ENCODE peak calls at places on chromosomes 3 and 15, in nine cellular contexts. E is neural progenitor cell; N is ovary; U is uterus; B is H1; T is CD8-positive, alpha-beta T cell; J is naive thymus-derived CD4-positive, alpha-beta T cell; Y is lower lobe of right lung; D is tibial artery. S is an unnamed sample. For H3K36me3 and H3K4me1, the result is how much of the 10 kb centered on the place peaks cover.

GRCh38 chr3:126061301-126062032 is 22.5 kb downstream of the SLC41A3 start:
- DNase-seq in D (no peak), U (no peak), B (no peak), Y (no peak), T (no peak), E (no peak), J (no peak), N (no peak), S (no peak)

GRCh38 chr3:129827765-129828164 is 65.7 kb downstream of the TMCC1 start:
- DNase-seq in Y (peak), U (no peak), J (peak), N (no peak), B (no peak), E (no peak), D (peak), T (peak), S (no peak)

GRCh38 chr15:43256341-43256740 is 10.4 kb downstream of the TGM5 start:
- DNase-seq in N (no peak), Y (no peak), E (no peak), U (no peak), T (no peak), D (no peak), J (no peak), B (no peak), S (no peak)

GRCh38 chr15:54979949-54980348 is 216.8 kb downstream of the RSL24D1 start:
- DNase-seq in Y (no peak), T (no peak), B (no peak), N (no peak), E (no peak), J (no peak), U (no peak), D (no peak), S (no peak)

GRCh38 chr15:100934735-100935134 is 15.6 kb downstream of the LRRK1 start:
- DNase-seq in U (no peak), E (no peak), T (no peak), N (no peak), D (no peak), Y (no peak), J (no peak), B (peak), S (no peak)

GRCh38 chr3:69568458-69568857 is 170.8 kb upstream of the MITF start:
- DNase-seq in E (no peak), B (no peak), J (no peak), T (no peak), D (no peak), N (no peak), U (no peak), Y (no peak), S (no peak)

GRCh38 chr3:41117398-41117870 is 81.9 kb upstream of the CTNNB1 start:
- DNase-seq in B (no peak), Y (peak), D (peak), T (peak), N (peak), J (peak), E (peak), U (peak), S (no peak)

GRCh38 chr15:67033521-67033920 is 31.9 kb upstream of the SMAD3 start:
- DNase-seq in B (peak), T (peak), J (peak), D (no peak), E (peak), U (no peak), Y (no peak), N (peak), S (no peak)

GRCh38 chr15:90001683-90002427 is 731 bp downstream of the ZNF710 start:
- DNase-seq in T (peak), U (peak), J (peak), N (peak), B (peak), D (peak), Y (peak), E (peak), S (no peak)

GRCh38 chr3:143120716-143121239 is 1.2 kb downstream of the CHST2 start:
- DNase-seq in Y (peak), B (peak), D (no peak), T (no peak), N (peak), E (peak), U (no peak), J (peak), S (no peak)

GRCh38 chr15:50906954-50907865 is 1.3 kb upstream of the AP4E1 start:
- DNase-seq in T (peak), E (no peak), J (peak), U (no peak), D (no peak), B (no peak), N (no peak), Y (no peak), S (no peak)

GRCh38 chr3:5264896-5265770 is 77.6 kb downstream of the EDEM1 start:
- DNase-seq in U (no peak), N (no peak), D (no peak), B (no peak), E (no peak), J (no peak), Y (no peak), T (no peak), S (no peak)

GRCh38 chr3:176987901-176988300 is 209.4 kb downstream of the TBL1XR1 start:
- DNase-seq in Y (peak), B (no peak), U (no peak), N (no peak), E (no peak), D (no peak), T (no peak), J (no peak), S (no peak)

GRCh38 chr15:39270221-39270835 is 310.6 kb upstream of the THBS1 start:
- DNase-seq in T (no peak), N (no peak), B (no peak), D (no peak), Y (no peak), J (no peak), E (no peak), U (no peak), S (no peak)

GRCh38 chr3:4983739-4984510 is 4.7 kb downstream of the BHLHE40 start:
- DNase-seq in B (no peak), Y (no peak), D (peak), U (peak), E (peak), N (no peak), J (no peak), T (peak), S (no peak)

GRCh38 chr3:157836022-157836421 is 270.2 kb downstream of the SHOX2 start:
- DNase-seq in U (no peak), N (no peak), J (no peak), D (no peak), Y (no peak), B (no peak), T (no peak), E (no peak), S (no peak)

GRCh38 chr3:157832588-157832987 is 273.6 kb downstream of the SHOX2 start:
- DNase-seq in U (no peak), D (no peak), E (no peak), T (no peak), N (no peak), J (no peak), Y (no peak), B (no peak), S (no peak)

GRCh38 chr3:157837341-157837740 is 268.9 kb downstream of the SHOX2 start:
- DNase-seq in U (no peak), B (no peak), Y (no peak), E (no peak), N (no peak), D (no peak), J (no peak), T (no peak), S (no peak)

GRCh38 chr3:157840513-157840912 is 265.7 kb downstream of the SHOX2 start:
- DNase-seq in Y (no peak), B (no peak), T (no peak), U (no peak), E (no peak), D (no peak), J (no peak), N (no peak), S (no peak)

DNA sequence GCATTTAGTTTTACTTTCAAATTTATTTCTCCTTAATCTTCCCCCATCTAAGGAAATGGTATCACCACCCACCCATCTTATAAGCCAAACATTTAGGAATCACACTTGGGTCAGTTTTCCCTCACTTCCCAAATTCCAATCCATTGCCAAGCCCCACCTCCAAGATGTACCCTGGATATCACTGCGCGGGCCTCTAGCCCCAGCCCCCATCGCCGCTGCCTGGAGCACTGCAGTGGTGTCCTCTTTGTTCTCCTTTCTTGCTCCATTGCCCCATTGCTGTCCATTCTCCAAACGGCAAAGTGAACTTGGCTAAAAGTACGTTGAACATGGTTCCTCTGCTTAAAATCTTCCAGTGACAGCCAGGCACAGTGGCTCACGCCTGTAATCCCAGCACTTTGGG is 267.8 kb downstream of the SHOX2 start:
- DNase-seq in U (no peak), E (no peak), B (no peak), D (no peak), N (no peak), Y (no peak), T (no peak), J (no peak), S (no peak)
- H3K36me3 ChIP-seq in U (under half), E (under half), B (under half), D (under half), N (under half), Y (under half), T (under half), J (under half), S (under half)

GRCh38 chr3:147393261-147393964 is 12.9 kb downstream of the ZIC4 start:
- DNase-seq in J (no peak), D (no peak), N (no peak), E (peak), Y (no peak), T (no peak), U (no peak), B (peak), S (no peak)
- H3K4me3 ChIP-seq in J (no peak), D (peak), N (peak), E (peak), Y (peak), T (no peak), U (peak), B (peak), S (peak)

GRCh38 chr3:114672692-114673447 is 379.0 kb downstream of the TIGIT start:
- DNase-seq in D (no peak), J (no peak), U (no peak), Y (no peak), T (no peak), B (no peak), E (no peak), N (no peak), S (no peak)
- H3K4me1 ChIP-seq in D (under half), J (under half), U (under half), Y (under half), T (under half), B (under half), E (under half), N (under half), S (under half)

DNA sequence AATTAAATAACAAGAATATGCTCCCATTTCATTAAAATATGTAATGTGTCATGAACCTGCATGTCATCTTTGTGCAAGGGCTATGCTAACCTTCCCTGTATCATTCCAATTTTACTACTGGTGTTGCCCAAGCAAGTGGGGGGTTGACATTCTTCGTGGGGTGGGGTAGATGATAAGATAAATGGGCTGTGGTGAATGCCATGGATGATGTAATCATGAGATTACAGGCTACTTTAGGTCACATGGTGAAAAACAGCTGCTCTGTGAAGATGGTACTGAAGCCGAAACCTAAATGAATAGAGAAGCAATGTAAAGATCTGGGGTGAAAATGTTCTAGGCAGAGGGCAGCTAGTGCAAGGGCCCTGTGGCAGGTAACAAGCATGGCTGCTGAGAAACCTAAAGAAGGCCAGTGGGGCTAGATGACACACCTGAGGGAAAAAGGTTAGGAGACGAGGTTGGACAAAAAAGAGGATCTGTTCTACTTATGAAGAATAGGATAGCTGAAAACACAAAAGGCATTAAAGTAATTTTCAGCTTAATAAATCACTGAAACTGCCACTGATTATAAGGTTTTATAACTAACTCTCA is 35.1 kb downstream of the MTMR10 start:
- DNase-seq in J (no peak), U (no peak), Y (no peak), B (no peak), N (no peak), T (no peak), D (no peak), E (no peak), S (no peak)
- H3K36me3 ChIP-seq in J (half or more), U (under half), Y (half or more), B (under half), N (under half), T (half or more), D (half or more), E (under half), S (under half)

GRCh38 chr3:190117995-190118394 is 2.7 kb downstream of the P3H2 start:
- DNase-seq in Y (no peak), J (no peak), N (no peak), U (no peak), T (no peak), E (no peak), D (no peak), B (no peak), S (no peak)

GRCh38 chr3:190119734-190120133 is 963 bp downstream of the P3H2 start:
- DNase-seq in J (no peak), D (no peak), E (no peak), B (no peak), U (no peak), N (no peak), Y (no peak), T (no peak), S (no peak)

GRCh38 chr3:190121061-190121765 is 516 bp upstream of the P3H2 start:
- DNase-seq in N (peak), T (no peak), U (no peak), E (no peak), D (no peak), B (no peak), Y (no peak), J (no peak), S (no peak)

GRCh38 chr3:190120161-190121060 is at the start of gene P3H2:
- DNase-seq in T (no peak), B (peak), U (peak), Y (peak), D (peak), E (peak), J (no peak), N (peak), S (peak)

GRCh38 chr3:190116551-190117067 is 4.1 kb downstream of the P3H2 start:
- DNase-seq in N (no peak), B (no peak), E (no peak), J (no peak), Y (no peak), U (no peak), D (no peak), T (no peak), S (no peak)
- H3K4me3 ChIP-seq in N (no peak), B (no peak), E (no peak), J (no peak), Y (no peak), U (no peak), D (no peak), T (no peak), S (no peak)